ENCODE peak calls at places on chromosomes 3 and 15, in four cellular contexts. T, H, P and O are unnamed samples.

GRCh38 chr3:29202368-29202767 is 78.5 kb upstream of the RBMS3 start:
- DNase-seq in T (no peak), H (no peak), P (no peak), O (no peak)

GRCh38 chr3:187742351-187743171 is 2.7 kb downstream of the BCL6 start:
- DNase-seq in T (no peak), H (no peak), P (peak), O (no peak)

GRCh38 chr3:52313774-52314188 is 2.3 kb upstream of the DNAH1 start:
- DNase-seq in T (no peak), H (peak), P (peak), O (no peak)

GRCh38 chr3:148218222-148218621 is 479.5 kb upstream of the AGTR1 start:
- DNase-seq in T (no peak), H (no peak), P (no peak), O (no peak)

GRCh38 chr3:71225951-71226564 is 357.5 kb downstream of the FOXP1 start:
- DNase-seq in T (no peak), H (no peak), P (no peak), O (no peak)

GRCh38 chr15:95995375-95996168 is 334.9 kb upstream of the NR2F2 start:
- DNase-seq in T (no peak), H (no peak), P (no peak), O (no peak)

GRCh38 chr3:30681276-30682211 is 75.1 kb downstream of the TGFBR2 start:
- DNase-seq in T (peak), H (no peak), P (peak), O (peak)

GRCh38 chr3:150330872-150331271 is 77.2 kb upstream of the TSC22D2 start:
- DNase-seq in T (peak), H (no peak), P (no peak), O (no peak)

GRCh38 chr3:112407214-112407887 is 74.4 kb downstream of the CD200 start:
- DNase-seq in T (no peak), H (peak), P (no peak), O (no peak)

GRCh38 chr15:74552761-74553441 is 11.9 kb downstream of the ARID3B start:
- DNase-seq in T (no peak), H (no peak), P (no peak), O (no peak)

GRCh38 chr3:116233921-116234320 is 211.4 kb downstream of the LSAMP start:
- DNase-seq in T (no peak), H (no peak), P (no peak), O (no peak)

GRCh38 chr15:72342385-72342784 is 22.4 kb upstream of the CELF6 start:
- DNase-seq in T (peak), H (no peak), P (peak), O (no peak)

GRCh38 chr15:39312984-39313383 is 267.9 kb upstream of the THBS1 start:
- DNase-seq in T (peak), H (no peak), P (no peak), O (no peak)

GRCh38 chr3:10757821-10758130 is 58.3 kb upstream of the SLC6A11 start:
- DNase-seq in T (no peak), H (no peak), P (no peak), O (no peak)

GRCh38 chr15:34494084-34494399 is 56.4 kb upstream of the GOLGA8A start:
- DNase-seq in T (no peak), H (no peak), P (no peak), O (no peak)

GRCh38 chr15:93719941-93720351 is 511.4 kb upstream of the MCTP2 start:
- DNase-seq in T (no peak), H (no peak), P (no peak), O (no peak)

GRCh38 chr15:43525131-43525530 is 7.7 kb downstream of the MAP1A start:
- DNase-seq in T (no peak), H (no peak), P (no peak), O (no peak)

GRCh38 chr3:27452368-27453090 is 31.7 kb downstream of the SLC4A7 start:
- DNase-seq in T (no peak), H (no peak), P (no peak), O (no peak)

GRCh38 chr3:125045965-125046364 is 9.8 kb downstream of the HEG1 start:
- DNase-seq in T (no peak), H (no peak), P (peak), O (no peak)

GRCh38 chr3:18732474-18732873 is 307.3 kb upstream of the SATB1 start:
- DNase-seq in T (no peak), H (no peak), P (no peak), O (no peak)

GRCh38 chr3:111829023-111829422 is 30.0 kb upstream of the PHLDB2 start:
- DNase-seq in T (no peak), H (no peak), P (no peak), O (no peak)

GRCh38 chr3:23601020-23601822 is 204.5 kb upstream of the UBE2E1 start:
- DNase-seq in T (no peak), H (no peak), P (peak), O (no peak)

GRCh38 chr3:12681586-12682371 is 17.9 kb upstream of the RAF1 start:
- DNase-seq in T (no peak), H (no peak), P (peak), O (no peak)

GRCh38 chr15:99651023-99651807 is 82.0 kb downstream of the LYSMD4 start:
- DNase-seq in T (no peak), H (no peak), P (peak), O (no peak)

GRCh38 chr15:78041946-78042345 is 35.6 kb downstream of the TBC1D2B start:
- DNase-seq in T (no peak), H (no peak), P (no peak), O (no peak)

GRCh38 chr3:187104342-187104741 is 35.0 kb downstream of the RPL39L start:
- DNase-seq in T (no peak), H (no peak), P (no peak), O (no peak)

GRCh38 chr3:99248130-99248529 is 346.6 kb upstream of the DCBLD2 start:
- DNase-seq in T (no peak), H (no peak), P (peak), O (no peak)
- H3K4me2 ChIP-seq in T (no peak), H (no peak), P (no peak), O (no peak)

GRCh38 chr3:47636225-47636624 is 57.6 kb upstream of the CSPG5 start:
- DNase-seq in T (no peak), H (no peak), P (no peak), O (no peak)

GRCh38 chr3:47636921-47637320 is 58.3 kb upstream of the CSPG5 start:
- DNase-seq in T (no peak), H (no peak), P (no peak), O (no peak)

GRCh38 chr3:47630810-47631209 is 52.1 kb upstream of the CSPG5 start:
- DNase-seq in T (no peak), H (no peak), P (no peak), O (no peak)

GRCh38 chr3:47629770-47630169 is 51.1 kb upstream of the CSPG5 start:
- DNase-seq in T (no peak), H (no peak), P (no peak), O (no peak)

GRCh38 chr3:47634996-47635395 is 56.3 kb upstream of the CSPG5 start:
- DNase-seq in T (no peak), H (no peak), P (no peak), O (no peak)
- H3K27ac ChIP-seq in T (no peak), H (no peak), P (no peak), O (no peak)

GRCh38 chr15:41888662-41889253 is 5.1 kb downstream of the SPTBN5 start:
- DNase-seq in T (no peak), H (no peak), P (no peak), O (no peak)

GRCh38 chr15:41887893-41888292 is 6.0 kb downstream of the SPTBN5 start:
- DNase-seq in T (no peak), H (no peak), P (no peak), O (no peak)

GRCh38 chr15:41887161-41887560 is 6.7 kb downstream of the SPTBN5 start:
- DNase-seq in T (no peak), H (no peak), P (no peak), O (no peak)

GRCh38 chr15:41885841-41886240 is 8.0 kb downstream of the SPTBN5 start:
- DNase-seq in T (no peak), H (no peak), P (no peak), O (no peak)

DNA sequence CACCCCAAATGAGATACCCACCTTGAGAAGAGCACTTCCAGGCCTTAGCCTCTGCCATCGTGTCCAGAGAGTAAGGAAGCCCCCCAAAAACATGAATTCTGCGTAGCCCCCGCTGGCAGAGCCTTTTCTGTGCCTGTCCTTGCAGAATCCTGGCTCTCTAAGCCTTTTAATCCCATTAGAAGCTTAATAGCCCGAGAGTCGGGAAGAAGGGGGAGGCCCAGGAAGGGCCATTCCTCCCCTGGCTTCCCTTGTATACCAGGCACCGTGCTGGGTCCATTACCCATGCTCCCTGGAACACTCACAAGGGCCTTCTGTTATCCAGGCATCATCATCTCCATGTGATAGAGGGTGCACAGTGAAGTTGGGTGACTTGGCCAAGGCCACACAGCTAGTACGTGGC is 7.1 kb downstream of the SPTBN5 start:
- DNase-seq in T (no peak), H (no peak), P (no peak), O (no peak)
- H3K4me2 ChIP-seq in T (no peak), H (no peak), P (no peak), O (no peak)

DNA sequence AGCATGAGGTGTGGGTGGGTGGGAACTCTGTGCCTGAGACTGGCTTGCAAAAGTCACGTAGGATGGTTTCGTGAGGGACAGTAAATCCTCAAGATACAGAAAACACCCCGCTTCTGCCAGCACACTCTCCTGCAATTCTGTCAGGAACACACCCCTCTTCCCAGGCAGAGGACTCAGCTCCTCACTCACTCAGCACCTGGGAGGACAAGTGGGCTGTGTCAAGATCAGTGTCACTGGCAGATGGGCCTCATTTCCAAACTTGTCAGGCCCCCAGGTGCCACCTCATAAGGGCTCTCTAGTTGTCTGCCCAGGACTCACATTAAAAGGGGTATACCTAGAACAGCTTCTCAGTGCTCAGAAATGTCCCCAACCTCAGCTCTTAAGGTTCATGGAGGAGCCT is 58.3 kb downstream of the DAPK2 start:
- DNase-seq in T (no peak), H (no peak), P (no peak), O (no peak)
- H3K27ac ChIP-seq in T (peak), H (peak), P (no peak), O (no peak)

GRCh38 chr3:139261754-139262632 is 81.8 kb upstream of the MRPS22 start:
- DNase-seq in T (no peak), H (no peak), P (no peak), O (no peak)
- H3K4me2 ChIP-seq in T (no peak), H (no peak), P (no peak), O (no peak)

DNA sequence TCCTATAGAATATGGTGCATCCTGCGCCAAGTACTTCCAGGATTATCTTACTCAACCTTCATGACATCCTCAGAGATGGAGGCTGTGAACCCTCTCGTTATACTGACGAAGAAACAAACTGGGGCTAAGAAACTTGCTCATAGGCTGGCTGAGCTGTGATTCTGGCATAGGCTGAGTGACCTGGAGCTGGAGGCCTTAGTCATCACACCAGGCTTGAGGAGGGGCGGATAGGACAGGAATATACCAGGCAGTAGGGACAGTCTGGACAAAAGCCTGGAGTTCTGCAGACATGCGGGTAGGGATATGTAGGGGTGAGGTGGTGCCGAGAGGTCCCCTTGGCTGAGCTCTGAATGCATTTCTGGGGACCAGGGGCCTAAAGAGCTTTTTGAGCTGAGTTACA is 18.1 kb downstream of the HEMK1 start:
- DNase-seq in T (no peak), H (no peak), P (no peak), O (no peak)
- H3K27ac ChIP-seq in T (no peak), H (no peak), P (no peak), O (no peak)